ENCODE peak calls at places on chromosome 1, in ten cellular contexts. K is breast epithelium; D is HFF-Myc; R is fibroblast of lung; B is cardiac fibroblast; V is mucosa of descending colon; F is cardiac muscle cell; N is CD8-positive, alpha-beta T cell; J is right lobe of liver; Y is right atrium auricular region. T is an unnamed sample.

GRCh38 chr1:93804412-93804811 is 74.6 kb downstream of the DNTTIP2 start:
- DNase-seq in V (no peak), D (peak), J (no peak), F (peak), B (peak), N (no peak), R (peak), K (no peak), Y (no peak), T (peak)

GRCh38 chr1:247079141-247079874 is 697 bp upstream of the ZNF670 start:
- DNase-seq in K (no peak), F (no peak), R (no peak), B (no peak), V (no peak), J (no peak), D (no peak), Y (no peak), N (no peak), T (no peak)

GRCh38 chr1:151277249-151277648 is 4.8 kb upstream of the ZNF687 start:
- DNase-seq in J (no peak), K (no peak), Y (no peak), B (no peak), D (no peak), F (no peak), R (no peak), V (no peak), N (no peak), T (no peak)

GRCh38 chr1:111471012-111471411 is 2.8 kb upstream of the C1orf162 start:
- DNase-seq in Y (no peak), D (no peak), F (no peak), R (no peak), J (no peak), N (peak), K (peak), B (no peak), V (no peak), T (no peak)

GRCh38 chr1:174812656-174813055 is 187.1 kb upstream of the CACYBP start:
- DNase-seq in B (no peak), F (no peak), N (no peak), V (no peak), D (no peak), Y (no peak), J (no peak), K (no peak), R (no peak), T (peak)

GRCh38 chr1:9069324-9070100 is at the start of gene SLC2A5:
- DNase-seq in V (peak), K (no peak), N (no peak), F (peak), B (peak), D (no peak), R (peak), Y (peak), J (no peak), T (no peak)

GRCh38 chr1:75097686-75098085 is 36.5 kb upstream of the LHX8 start:
- DNase-seq in B (no peak), R (peak), F (no peak), Y (no peak), J (no peak), D (no peak), N (no peak), K (no peak), V (no peak), T (no peak)

GRCh38 chr1:232183802-232184201 is 446.1 kb downstream of the SIPA1L2 start:
- DNase-seq in B (no peak), R (no peak), F (no peak), J (no peak), D (no peak), N (no peak), Y (no peak), K (no peak), V (no peak), T (no peak)

GRCh38 chr1:168321945-168322344 is 41.3 kb downstream of the TBX19 start:
- DNase-seq in F (peak), K (no peak), R (peak), V (no peak), D (no peak), B (peak), J (no peak), Y (no peak), N (no peak), T (peak)

GRCh38 chr1:8600336-8600735 is 217.1 kb downstream of the RERE start:
- DNase-seq in D (no peak), R (no peak), K (no peak), V (no peak), J (no peak), Y (no peak), N (no peak), B (peak), F (peak), T (no peak)

GRCh38 chr1:161858271-161858670 is 92.2 kb downstream of the ATF6 start:
- DNase-seq in B (no peak), K (no peak), Y (no peak), D (no peak), R (no peak), F (no peak), V (no peak), J (no peak), N (no peak), T (no peak)

GRCh38 chr1:183942933-183943693 is 94.4 kb downstream of the COLGALT2 start:
- DNase-seq in J (no peak), D (peak), K (no peak), F (peak), R (peak), N (no peak), B (peak), V (no peak), Y (no peak), T (peak)

GRCh38 chr1:235078927-235079381 is 49.7 kb downstream of the TOMM20 start:
- DNase-seq in Y (no peak), N (no peak), V (peak), J (no peak), R (peak), F (peak), K (no peak), B (peak), D (no peak), T (no peak)

GRCh38 chr1:155909894-155910293 is 1.3 kb downstream of the RIT1 start:
- DNase-seq in J (no peak), F (peak), B (peak), N (no peak), R (peak), Y (no peak), V (no peak), K (peak), D (no peak), T (peak)

GRCh38 chr1:214546886-214547641 is 4.3 kb downstream of the PTPN14 start:
- DNase-seq in F (no peak), V (no peak), J (no peak), K (no peak), B (peak), N (no peak), D (no peak), R (peak), Y (no peak), T (no peak)

GRCh38 chr1:45765999-45766792 is 15.7 kb upstream of the IPP start:
- DNase-seq in J (peak), R (no peak), F (no peak), N (no peak), V (no peak), K (no peak), B (no peak), Y (no peak), D (no peak), T (no peak)

GRCh38 chr1:28281608-28282425 is 22.5 kb downstream of the SESN2 start:
- DNase-seq in N (no peak), Y (no peak), K (no peak), V (peak), F (no peak), J (peak), R (no peak), B (no peak), D (no peak), T (no peak)

GRCh38 chr1:206583461-206584264 is 28.6 kb downstream of the EIF2D start:
- DNase-seq in Y (peak), D (peak), V (peak), K (peak), N (peak), B (peak), F (peak), J (peak), R (peak), T (peak)
- TF ChIP-seq CTCF in Y (peak), D (peak), V (peak), K (peak), N (peak), B (peak), F (peak), J (peak), R (peak), T (peak)

DNA sequence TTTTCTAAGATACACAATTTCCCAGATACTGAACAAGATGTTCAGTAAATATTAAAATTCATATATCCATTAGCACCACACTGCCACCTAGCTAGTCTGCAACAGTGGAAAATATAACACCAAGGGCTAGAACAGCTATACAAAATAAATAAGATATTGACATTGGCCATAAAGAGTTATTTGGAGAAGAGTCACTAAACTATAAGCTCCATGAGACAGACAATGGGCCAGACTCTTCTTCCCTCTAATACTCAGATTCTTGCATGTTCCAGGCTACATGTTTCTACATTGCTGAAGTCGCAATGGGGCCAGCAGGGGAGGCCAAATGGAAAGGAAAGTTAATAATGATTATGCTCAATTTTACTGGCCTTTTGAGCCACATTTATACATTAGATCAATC is 21.5 kb downstream of the SPATA6 start:
- DNase-seq in J (no peak), D (no peak), N (no peak), F (peak), V (no peak), Y (no peak), R (no peak), B (peak), K (no peak), T (no peak)
- TF ChIP-seq CTCF in J (peak), D (no peak), N (no peak), F (peak), V (no peak), Y (no peak), R (peak), B (peak), K (no peak), T (peak)

DNA sequence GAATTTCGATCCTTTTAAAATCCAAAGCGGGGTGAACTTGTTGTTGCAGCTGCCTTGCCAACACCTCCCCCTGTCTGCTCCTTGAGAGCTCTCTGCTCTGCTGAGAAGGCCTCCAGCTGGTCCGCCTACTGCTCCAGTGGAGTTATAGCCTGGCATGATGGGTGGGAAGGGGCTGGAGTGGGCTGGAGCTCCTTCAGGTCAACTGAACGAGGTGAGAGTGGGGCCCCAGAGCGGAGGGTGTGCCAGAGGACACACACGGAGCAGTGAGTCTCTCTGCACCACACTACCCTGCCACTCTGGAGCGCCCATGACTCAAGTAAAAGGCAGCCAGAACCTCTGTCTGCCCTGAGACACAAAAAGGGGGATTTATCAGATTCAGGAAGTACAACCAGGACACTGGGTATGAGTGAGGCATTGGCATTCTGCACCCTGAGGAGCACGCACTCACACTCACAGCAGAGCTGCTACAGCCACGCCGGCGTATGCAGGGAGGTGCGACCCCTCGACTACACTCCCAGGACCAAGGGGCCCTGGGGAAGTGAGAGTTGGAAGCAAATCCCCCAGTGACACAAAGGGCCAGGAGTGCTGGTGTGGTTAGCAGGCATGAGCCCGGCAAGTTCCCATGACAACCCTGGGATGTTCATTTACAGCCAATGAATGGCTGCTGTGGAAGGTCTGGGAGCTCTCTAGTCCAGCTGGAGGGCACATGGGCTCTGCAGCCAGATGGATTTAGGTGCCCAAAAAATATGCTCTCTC is 28.0 kb upstream of the EVA1B start:
- DNase-seq in F (peak), B (peak), R (peak), V (no peak), K (no peak), D (peak), J (no peak), Y (no peak), N (no peak), T (peak)
- TF ChIP-seq CTCF in F (peak), B (peak), R (peak), V (no peak), K (no peak), D (no peak), J (no peak), Y (no peak), N (no peak), T (no peak)

GRCh38 chr1:204971700-204972336 is 71.2 kb upstream of the CNTN2 start:
- DNase-seq in N (no peak), B (peak), K (no peak), Y (no peak), J (no peak), V (no peak), F (peak), R (peak), D (no peak), T (peak)
- TF ChIP-seq CTCF in N (no peak), B (no peak), K (no peak), Y (no peak), J (no peak), V (no peak), F (no peak), R (no peak), D (no peak), T (no peak)